ENCODE peak calls at places on chromosomes 16 and 17, in eight cellular contexts. O is stomach, T is lung, D is testis, R is left lung, P is heart left ventricle, V is Peyer's patch, S is hepatocyte. X is an unnamed sample.

GRCh38 chr16:17829826-17830225 is 359.1 kb upstream of the XYLT1 start:
- DNase-seq in O (no peak), T (no peak), D (no peak), R (no peak), P (no peak), V (no peak), S (no peak), X (no peak)

GRCh38 chr17:79798296-79799173 is 1.7 kb upstream of the CBX8 start:
- DNase-seq in O (no peak), T (no peak), D (no peak), R (peak; percentile 78), P (no peak), V (no peak), S (peak; percentile 57), X (no peak)

GRCh38 chr17:40963838-40964237 is 2.9 kb downstream of the KRT39 start:
- DNase-seq in O (no peak), T (no peak), D (no peak), R (no peak), P (no peak), V (no peak), S (no peak), X (no peak)

GRCh38 chr17:31788956-31789355 is 70.1 kb downstream of the COPRS start:
- DNase-seq in O (no peak), T (no peak), D (no peak), R (no peak), P (no peak), V (no peak), S (no peak), X (no peak)

GRCh38 chr17:8994319-8994718 is 27.0 kb upstream of the NTN1 start:
- DNase-seq in O (peak; percentile 68), T (peak; percentile 72), D (peak; percentile 65), R (peak; percentile 93), P (no peak), V (peak; percentile 68), S (peak; percentile 75), X (peak; percentile 34)

GRCh38 chr16:87361916-87362619 is 21.5 kb downstream of the FBXO31 start:
- DNase-seq in O (no peak), T (no peak), D (no peak), R (no peak), P (no peak), V (no peak), S (no peak), X (no peak)

GRCh38 chr17:44997733-44998520 is 29.8 kb upstream of the C1QL1 start:
- DNase-seq in O (no peak), T (no peak), D (no peak), R (no peak), P (peak; percentile 33), V (no peak), S (peak; percentile 64), X (no peak)

GRCh38 chr16:71777329-71777728 is 31.3 kb downstream of the AP1G1 start:
- DNase-seq in O (no peak), T (no peak), D (no peak), R (no peak), P (no peak), V (no peak), S (no peak), X (no peak)

GRCh38 chr17:44787271-44787940 is 28.6 kb downstream of the ADAM11 start:
- DNase-seq in O (no peak), T (no peak), D (no peak), R (peak; percentile 70), P (no peak), V (no peak), S (no peak), X (no peak)

GRCh38 chr16:2980227-2981176 is at the start of gene PKMYT1:
- DNase-seq in O (peak; percentile 94), T (peak; percentile 90), D (peak; percentile 90), R (peak; percentile 97), P (peak; percentile 93), V (peak; percentile 86), S (peak; percentile 97), X (peak; percentile 84)

GRCh38 chr17:44672479-44673093 is 16.3 kb downstream of the MEIOC start:
- DNase-seq in O (no peak), T (no peak), D (no peak), R (no peak), P (no peak), V (no peak), S (peak; percentile 8), X (no peak)

GRCh38 chr16:24493859-24494258 is 45.5 kb upstream of the RBBP6 start:
- DNase-seq in O (no peak), T (no peak), D (no peak), R (no peak), P (no peak), V (no peak), S (no peak), X (no peak)

GRCh38 chr17:3588104-3588503 is 21.1 kb downstream of the TRPV1 start:
- DNase-seq in O (no peak), T (no peak), D (no peak), R (no peak), P (no peak), V (no peak), S (no peak), X (no peak)

GRCh38 chr17:82930043-82930923 is 90.5 kb upstream of the ZNF750 start:
- DNase-seq in O (no peak), T (no peak), D (no peak), R (peak; percentile 71), P (no peak), V (no peak), S (no peak), X (peak; percentile 14)

GRCh38 chr17:81314410-81315169 is 19.5 kb upstream of the SLC38A10 start:
- DNase-seq in O (no peak), T (no peak), D (no peak), R (peak; percentile 74), P (no peak), V (no peak), S (no peak), X (no peak)

GRCh38 chr16:53893731-53894435 is 189.9 kb downstream of the FTO start:
- DNase-seq in O (no peak), T (no peak), D (no peak), R (no peak), P (peak; percentile 27), V (no peak), S (no peak), X (peak; percentile 20)
- H3K27ac ChIP-seq in O (no peak overlapping the region), T (no peak overlapping the region), D (no peak overlapping the region), R (no peak overlapping the region), P (peak overlapping the region; percentile 56), V (no peak overlapping the region), S (no peak overlapping the region), X (no peak overlapping the region)

GRCh38 chr16:69532761-69533459 is 32.9 kb upstream of the NFAT5 start:
- DNase-seq in O (no peak), T (no peak), D (no peak), R (no peak), P (no peak), V (no peak), S (no peak), X (no peak)
- TF ChIP-seq CTCF in O (no peak), T (no peak), D (no peak), R (no peak), P (no peak), V (no peak), S (no peak), X (no peak)

GRCh38 chr17:50199651-50200446 is 1.6 kb downstream of the COL1A1 start:
- DNase-seq in O (peak; percentile 95), T (peak; percentile 93), D (peak; percentile 90), R (peak; percentile 89), P (peak; percentile 92), V (peak; percentile 71), S (peak; percentile 97), X (peak; percentile 99)

GRCh38 chr17:50200447-50201225 is 795 bp downstream of the COL1A1 start:
- DNase-seq in O (peak; percentile 94), T (peak; percentile 90), D (peak; percentile 93), R (peak; percentile 95), P (peak; percentile 85), V (peak; percentile 84), S (peak; percentile 97), X (peak; percentile 96)

GRCh38 chr17:50201226-50201854 is at the start of gene COL1A1:
- DNase-seq in O (peak; percentile 49), T (peak; percentile 68), D (peak; percentile 77), R (peak; percentile 77), P (peak; percentile 80), V (no peak), S (peak; percentile 85), X (peak; percentile 96)

GRCh38 chr17:50198026-50198669 is 3.3 kb downstream of the COL1A1 start:
- DNase-seq in O (peak; percentile 73), T (peak; percentile 57), D (peak; percentile 76), R (no peak), P (peak; percentile 53), V (peak; percentile 53), S (peak; percentile 84), X (no peak)

DNA sequence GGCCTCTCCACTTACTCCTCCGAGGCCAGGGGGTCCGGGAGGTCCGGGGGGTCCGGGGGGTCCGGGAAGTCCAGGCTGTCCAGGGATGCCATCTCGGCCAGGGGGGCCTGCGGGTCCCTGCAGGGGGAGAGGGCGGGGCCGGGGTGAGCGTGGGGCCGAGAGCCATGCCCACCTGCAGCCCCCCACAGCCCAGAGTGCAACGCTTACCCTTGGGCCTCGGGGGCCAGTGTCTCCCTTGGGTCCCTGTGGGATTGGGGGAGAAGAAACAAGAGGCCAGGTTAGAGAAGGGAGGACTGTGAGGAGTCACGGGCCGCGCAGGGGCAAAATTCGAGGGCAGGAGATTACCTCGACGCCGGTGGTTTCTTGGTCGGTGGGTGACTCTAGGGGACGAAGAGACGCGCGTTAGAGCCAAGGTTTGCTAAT is 2.2 kb downstream of the COL1A1 start:
- DNase-seq in O (no peak), T (no peak), D (no peak), R (no peak), P (no peak), V (no peak), S (no peak), X (no peak)
- H3K4me3 ChIP-seq in O (peak overlapping the region; percentile 52), T (no peak overlapping the region), D (peak overlapping the region; percentile 74), R (peak overlapping the region; percentile 49), P (peak overlapping the region; percentile 74), V (no peak overlapping the region), S (peak overlapping the region; percentile 9), X (peak overlapping the region; percentile 75)

GRCh38 chr17:42334667-42335066 is 46.4 kb downstream of the STAT5A start:
- DNase-seq in O (no peak), T (no peak), D (no peak), R (no peak), P (no peak), V (no peak), S (no peak), X (no peak)

GRCh38 chr17:42341568-42341967 is 46.7 kb downstream of the STAT3 start:
- DNase-seq in O (no peak), T (no peak), D (no peak), R (no peak), P (no peak), V (no peak), S (no peak), X (no peak)

GRCh38 chr17:42339221-42339620 is 49.0 kb downstream of the STAT3 start:
- DNase-seq in O (no peak), T (no peak), D (no peak), R (no peak), P (no peak), V (no peak), S (no peak), X (no peak)

GRCh38 chr17:42340691-42341127 is 47.5 kb downstream of the STAT3 start:
- DNase-seq in O (no peak), T (no peak), D (no peak), R (no peak), P (no peak), V (no peak), S (no peak), X (no peak)

DNA sequence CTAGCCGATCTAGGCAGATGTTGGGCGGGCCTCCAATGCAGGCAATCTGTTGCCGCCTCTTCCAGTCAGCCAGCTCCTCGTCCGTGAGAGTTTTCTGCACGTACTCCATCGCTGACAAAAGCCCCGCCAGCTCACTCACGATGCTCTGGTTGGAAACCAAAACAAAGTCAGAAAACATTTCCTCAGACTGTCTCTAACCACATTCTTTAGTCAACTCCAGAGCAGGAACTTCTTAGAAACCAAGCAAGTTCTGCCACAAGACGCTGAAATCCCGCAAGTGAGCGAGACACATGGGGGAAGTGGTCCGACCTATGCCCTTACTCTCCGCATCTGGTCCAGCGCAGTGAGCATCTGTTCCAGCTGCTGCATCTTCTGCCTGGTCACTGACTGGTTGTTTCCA is 49.1 kb downstream of the STAT5A start:
- DNase-seq in O (no peak), T (no peak), D (no peak), R (no peak), P (no peak), V (peak; percentile 52), S (no peak), X (no peak)
- H3K27ac ChIP-seq in O (no peak overlapping the region), T (no peak overlapping the region), D (no peak overlapping the region), R (no peak overlapping the region), P (no peak overlapping the region), V (peak overlapping the region; percentile 51), S (no peak overlapping the region), X (no peak overlapping the region)

X was measured in uterus.